ENCODE peak calls at places on chromosomes 1 and 21, in five cellular contexts. K is KBM-7, G is DMS153, B is RCC 7860, E is germinal center. C is an unnamed sample.

GRCh38 chr1:166165661-166166399 is 971 bp downstream of the FAM78B start:
- DNase-seq in B (no peak), G (no peak), E (peak; percentile 17), K (no peak), C (no peak)

GRCh38 chr1:41639332-41639936 is 155.0 kb upstream of the EDN2 start:
- DNase-seq in E (no peak), K (no peak), G (no peak), B (peak; percentile 36), C (no peak)

GRCh38 chr1:24256687-24257086 is 62.5 kb upstream of the GRHL3 start:
- DNase-seq in B (no peak), E (no peak), K (no peak), G (no peak), C (no peak)

GRCh38 chr1:95116666-95117206 is 419 bp upstream of the TLCD4 start:
- DNase-seq in E (peak; percentile 57), G (peak; percentile 64), B (peak; percentile 66), K (peak; percentile 72), C (peak; percentile 11)

GRCh38 chr1:89259283-89259971 is 13.2 kb downstream of the GBP5 start:
- DNase-seq in G (no peak), B (no peak), E (no peak), K (peak; percentile 14), C (peak; percentile 39)

GRCh38 chr21:46457801-46458314 is 833 bp upstream of the DIP2A start:
- DNase-seq in K (peak; percentile 62), E (peak; percentile 31), G (no peak), B (peak; percentile 17), C (peak; percentile 55)

GRCh38 chr1:3460653-3461237 is 6.3 kb downstream of the ARHGEF16 start:
- DNase-seq in E (no peak), K (no peak), B (peak; percentile 77), G (no peak), C (no peak)

GRCh38 chr1:5645929-5646328 is 346.3 kb downstream of the NPHP4 start:
- DNase-seq in E (no peak), B (no peak), K (no peak), G (no peak), C (no peak)

GRCh38 chr21:32499249-32500055 is 85.9 kb downstream of the TCP10L start:
- DNase-seq in E (no peak), K (no peak), B (no peak), G (no peak), C (no peak)

GRCh38 chr1:12615916-12616708 is 1.9 kb downstream of the DHRS3 start:
- DNase-seq in G (no peak), B (peak; percentile 68), K (no peak), E (no peak), C (peak; percentile 16)

GRCh38 chr1:9079980-9080703 is 10.7 kb upstream of the SLC2A5 start:
- DNase-seq in G (no peak), E (no peak), B (no peak), K (no peak), C (no peak)

GRCh38 chr1:53685272-53686051 is 53.5 kb downstream of the GLIS1 start:
- DNase-seq in K (peak; percentile 47), E (no peak), B (peak; percentile 76), G (no peak), C (no peak)

GRCh38 chr1:184893695-184894094 is 80.6 kb downstream of the NIBAN1 start:
- DNase-seq in G (no peak), K (no peak), B (no peak), E (no peak), C (no peak)

GRCh38 chr1:212286437-212287131 is 1.4 kb downstream of the PPP2R5A start:
- DNase-seq in G (no peak), E (peak; percentile 5), K (peak; percentile 72), B (no peak), C (no peak)

GRCh38 chr1:230860617-230861384 is 7.5 kb downstream of the C1orf198 start:
- DNase-seq in K (no peak), G (no peak), E (no peak), B (no peak), C (peak; percentile 45)

GRCh38 chr1:98126740-98127139 is 205.9 kb upstream of the DPYD start:
- DNase-seq in E (no peak), K (no peak), B (no peak), G (no peak), C (no peak)

GRCh38 chr1:41773144-41773571 is 145.6 kb downstream of the HIVEP3 start:
- DNase-seq in E (no peak), B (no peak), G (no peak), K (no peak), C (no peak)

GRCh38 chr1:145855426-145855948 is 3.4 kb downstream of the PIAS3 start:
- DNase-seq in E (no peak), B (no peak), K (peak; percentile 39), G (no peak), C (no peak)

GRCh38 chr21:33228455-33228854 is 1.3 kb upstream of the IFNAR2 start:
- DNase-seq in K (no peak), E (no peak), G (no peak), B (no peak), C (no peak)

GRCh38 chr21:34845521-34846213 is 176.9 kb downstream of the CLIC6 start:
- DNase-seq in K (peak; percentile 47), G (peak; percentile 31), B (peak; percentile 51), E (peak; percentile 23), C (no peak)

GRCh38 chr1:187032982-187033705 is 204.4 kb downstream of the PLA2G4A start:
- DNase-seq in E (no peak), G (no peak), K (no peak), B (no peak), C (peak; percentile 14)

GRCh38 chr1:56097713-56098112 is 481.6 kb downstream of the PLPP3 start:
- DNase-seq in B (no peak), K (no peak), G (no peak), E (no peak), C (no peak)

GRCh38 chr1:30758785-30759380 is 1.3 kb upstream of the LAPTM5 start:
- DNase-seq in E (no peak), K (peak; percentile 58), B (no peak), G (no peak), C (peak; percentile 63)

GRCh38 chr1:39395357-39395831 is 96.0 kb upstream of the BMP8A start:
- DNase-seq in K (peak; percentile 43), E (peak; percentile 50), G (peak; percentile 76), B (peak; percentile 86), C (peak; percentile 28)

GRCh38 chr1:229627003-229627402 is 956 bp downstream of the URB2 start:
- DNase-seq in B (no peak), K (no peak), G (no peak), E (no peak), C (no peak)

GRCh38 chr21:40129809-40130208 is 262.6 kb downstream of the PCP4 start:
- DNase-seq in E (no peak), B (no peak), G (peak; percentile 41), K (no peak), C (no peak)

GRCh38 chr21:44353200-44353970 is at the start of gene TRPM2:
- DNase-seq in K (peak; percentile 92), E (no peak), B (no peak), G (no peak), C (peak; percentile 99)

GRCh38 chr1:19744886-19745285 is 54.8 kb downstream of the TMCO4 start:
- DNase-seq in G (no peak), E (no peak), B (no peak), K (no peak), C (no peak)

GRCh38 chr1:234611153-234611798 is 1.3 kb upstream of the IRF2BP2 start:
- DNase-seq in K (peak; percentile 83), E (peak; percentile 74), G (peak; percentile 90), B (peak; percentile 76), C (peak; percentile 91)

GRCh38 chr1:29264773-29265389 is 28.6 kb downstream of the PTPRU start:
- DNase-seq in G (no peak), B (no peak), E (no peak), K (no peak), C (no peak)

GRCh38 chr1:201468501-201468843 is 516 bp downstream of the PHLDA3 start:
- DNase-seq in G (peak; percentile 32), B (peak; percentile 16), E (peak; percentile 38), K (no peak), C (peak; percentile 20)

GRCh38 chr1:38547346-38547745 is 312.2 kb downstream of the RRAGC start:
- DNase-seq in B (no peak), G (no peak), K (no peak), E (no peak), C (no peak)

GRCh38 chr1:86429830-86430229 is 5.9 kb downstream of the CLCA2 start:
- DNase-seq in B (peak; percentile 66), G (no peak), K (peak; percentile 95), E (no peak), C (peak; percentile 94)

GRCh38 chr1:231694465-231695077 is 68.0 kb downstream of the DISC1 start:
- DNase-seq in B (no peak), E (no peak), K (peak; percentile 70), G (no peak), C (peak; percentile 23)

GRCh38 chr1:179021873-179022272 is 3.8 kb upstream of the FAM20B start:
- DNase-seq in G (peak; percentile 31), K (no peak), E (no peak), B (no peak), C (peak; percentile 57)

C was measured in MV-4-11.